ENCODE peak calls at places on chromosomes 3 and 15, in six cellular contexts. A, Q, D, N, C and R are unnamed samples.

GRCh38 chr3:23629181-23629893 is 176.4 kb upstream of the UBE2E1 start:
- DNase-seq in A (no peak), Q (no peak), N (no peak), C (no peak), D (no peak), R (peak; percentile 32)

GRCh38 chr15:90818251-90819210 is 49.9 kb upstream of the FURIN start:
- DNase-seq in Q (peak; percentile 59), D (no peak), C (no peak), N (peak; percentile 65), A (no peak), R (no peak)

GRCh38 chr3:126338796-126339241 is 18.4 kb downstream of the KLF15 start:
- DNase-seq in C (no peak), A (no peak), N (no peak), Q (no peak), D (no peak), R (no peak)

GRCh38 chr3:129936757-129937156 is 37.8 kb upstream of the TRH start:
- DNase-seq in A (no peak), C (no peak), D (no peak), Q (no peak), N (peak; percentile 28), R (peak; percentile 72)

GRCh38 chr3:40237892-40238571 is 71.5 kb upstream of the EIF1B start:
- DNase-seq in Q (no peak), D (no peak), C (no peak), N (peak; percentile 73), A (no peak), R (no peak)

GRCh38 chr3:60746043-60746638 is 505.1 kb downstream of the FHIT start:
- DNase-seq in D (no peak), C (no peak), A (no peak), Q (no peak), N (no peak), R (peak; percentile 10)

GRCh38 chr3:140243536-140243935 is 308.6 kb downstream of the CLSTN2 start:
- DNase-seq in N (no peak), Q (no peak), D (no peak), C (no peak), A (no peak), R (no peak)

GRCh38 chr3:52093751-52094525 is 37.6 kb upstream of the DUSP7 start:
- DNase-seq in N (no peak), C (no peak), A (no peak), D (no peak), Q (no peak), R (no peak)

GRCh38 chr3:69602112-69602511 is 137.2 kb upstream of the MITF start:
- DNase-seq in N (no peak), D (no peak), A (no peak), Q (no peak), C (no peak), R (no peak)

GRCh38 chr15:41603941-41604660 is 45.1 kb downstream of the TYRO3 start:
- DNase-seq in A (peak; percentile 15), C (peak; percentile 53), Q (peak; percentile 11), D (peak; percentile 16), N (peak; percentile 92), R (peak; percentile 67)

GRCh38 chr3:25283596-25283995 is 144.5 kb upstream of the RARB start:
- DNase-seq in N (no peak), D (no peak), Q (no peak), C (no peak), A (no peak), R (no peak)

GRCh38 chr3:160225181-160226025 is at the start of gene C3orf80:
- DNase-seq in A (peak; percentile 67), D (no peak), Q (peak; percentile 81), N (peak; percentile 91), C (no peak), R (peak; percentile 35)

GRCh38 chr15:56261854-56262509 is 18.3 kb upstream of the RFX7 start:
- DNase-seq in N (no peak), A (no peak), C (no peak), Q (no peak), D (no peak), R (peak; percentile 74)

GRCh38 chr3:84742915-84743314 is 215.9 kb upstream of the CADM2 start:
- DNase-seq in A (no peak), C (no peak), N (no peak), D (no peak), Q (no peak), R (no peak)

GRCh38 chr15:99454107-99454809 is 111.5 kb upstream of the MEF2A start:
- DNase-seq in D (no peak), A (no peak), N (no peak), Q (no peak), C (no peak), R (no peak)

GRCh38 chr15:45088801-45089711 is 24.9 kb downstream of the DUOX2 start:
- DNase-seq in N (no peak), C (no peak), Q (no peak), A (no peak), D (no peak), R (no peak)

GRCh38 chr15:26455828-26456227 is 317.0 kb downstream of the GABRB3 start:
- DNase-seq in A (no peak), C (no peak), Q (no peak), N (no peak), D (no peak), R (no peak)

GRCh38 chr3:51974277-51974962 is 444 bp upstream of the ABHD14A start:
- DNase-seq in A (peak; percentile 67), Q (no peak), N (no peak), D (no peak), C (no peak), R (no peak)

GRCh38 chr3:155242342-155242741 is 51.1 kb downstream of the STRIT1 start:
- DNase-seq in C (no peak), D (no peak), N (no peak), A (no peak), Q (no peak), R (peak; percentile 43)

GRCh38 chr3:182364723-182365650 is 428.3 kb upstream of the ATP11B start:
- DNase-seq in N (no peak), C (no peak), A (peak; percentile 75), Q (no peak), D (no peak), R (peak; percentile 99)

GRCh38 chr3:9678493-9678892 is 25.1 kb upstream of the CPNE9 start:
- DNase-seq in A (peak; percentile 9), D (no peak), C (no peak), Q (no peak), N (no peak), R (no peak)

GRCh38 chr3:46829699-46830208 is 33.5 kb downstream of the MYL3 start:
- DNase-seq in A (no peak), C (no peak), N (no peak), Q (peak; percentile 71), D (no peak), R (no peak)

GRCh38 chr3:159941043-159941994 is 47.3 kb upstream of the IL12A start:
- DNase-seq in A (no peak), D (no peak), C (no peak), Q (peak; percentile 27), N (no peak), R (peak; percentile 75)

GRCh38 chr3:112136959-112137693 is 4.1 kb upstream of the GCSAM start:
- DNase-seq in A (peak; percentile 2), N (peak; percentile 86), Q (no peak), C (no peak), D (no peak), R (peak; percentile 53)

GRCh38 chr3:51391566-51392300 is 648 bp downstream of the RBM15B start:
- DNase-seq in Q (peak; percentile 72), C (no peak), A (no peak), N (peak; percentile 51), D (peak; percentile 21), R (peak; percentile 37)

GRCh38 chr3:195100903-195101591 is 169.9 kb downstream of the XXYLT1 start:
- DNase-seq in A (no peak), Q (peak; percentile 43), N (no peak), C (no peak), D (no peak), R (no peak)